ENCODE peak calls at places on chromosomes 4 and X, in eight cellular contexts. F, L, R, H, X, A, T and O are unnamed samples.

GRCh38 chr4:10806993-10807645 is 122.6 kb upstream of the CLNK start:
- DNase-seq in H (no peak), X (no peak), F (no peak), R (no peak), L (no peak), A (no peak), T (no peak), O (no peak)

GRCh38 chrX:122770581-122770980 is 413.5 kb upstream of the GRIA3 start:
- DNase-seq in A (no peak), X (no peak), H (no peak), L (no peak), F (no peak), R (no peak), T (no peak), O (no peak)

GRCh38 chr4:145014365-145014764 is 83.6 kb downstream of the ANAPC10 start:
- DNase-seq in L (no peak), X (no peak), H (no peak), R (no peak), T (no peak), F (no peak), A (no peak), O (no peak)

GRCh38 chrX:12118134-12118533 is 20.1 kb upstream of the FRMPD4 start:
- DNase-seq in T (no peak), X (no peak), R (no peak), L (no peak), F (no peak), A (no peak), H (no peak), O (no peak)

GRCh38 chr4:148574941-148575340 is 132.7 kb upstream of the NR3C2 start:
- DNase-seq in L (no peak), A (no peak), F (no peak), T (no peak), H (no peak), X (no peak), R (no peak), O (no peak)

GRCh38 chr4:12471193-12471592 is 1012.9 kb downstream of the RAB28 start:
- DNase-seq in F (no peak), A (no peak), T (no peak), H (no peak), R (no peak), X (no peak), L (no peak), O (no peak)

GRCh38 chr4:39706334-39706733 is 8.4 kb downstream of the UBE2K start:
- DNase-seq in L (no peak), T (peak), F (no peak), H (peak), A (no peak), X (no peak), R (no peak), O (no peak)

GRCh38 chr4:110904435-110905050 is 281.7 kb upstream of the PITX2 start:
- DNase-seq in A (no peak), R (no peak), F (no peak), L (no peak), H (peak), X (no peak), T (no peak), O (no peak)

GRCh38 chr4:8704632-8705031 is 112.1 kb downstream of the CPZ start:
- DNase-seq in L (no peak), R (peak), T (no peak), A (peak), F (no peak), X (no peak), H (no peak), O (no peak)

GRCh38 chr4:114598191-114599121 is at the start of gene UGT8:
- DNase-seq in R (peak), F (peak), L (peak), T (peak), H (no peak), A (peak), X (no peak), O (peak)

GRCh38 chr4:108166038-108166437 is 2.7 kb downstream of the LEF1 start:
- DNase-seq in A (no peak), T (no peak), H (no peak), F (peak), R (no peak), X (no peak), L (no peak), O (no peak)

GRCh38 chr4:6617246-6617645 is 23.2 kb upstream of the MRFAP1 start:
- DNase-seq in F (no peak), X (no peak), H (no peak), R (no peak), T (no peak), L (no peak), A (no peak), O (no peak)

GRCh38 chr4:176274441-176274840 is 5.4 kb upstream of the ASB5 start:
- DNase-seq in L (no peak), R (no peak), H (no peak), X (no peak), F (no peak), A (no peak), T (no peak), O (no peak)

GRCh38 chr4:26412381-26413372 is 77.6 kb downstream of the CCKAR start:
- DNase-seq in X (no peak), F (no peak), H (no peak), L (no peak), T (no peak), A (no peak), R (no peak), O (no peak)

GRCh38 chr4:26407466-26407865 is 82.8 kb downstream of the CCKAR start:
- DNase-seq in A (no peak), L (no peak), X (no peak), F (no peak), T (no peak), H (no peak), R (no peak), O (no peak)

GRCh38 chr4:26413595-26413994 is 76.7 kb downstream of the CCKAR start:
- DNase-seq in A (no peak), T (no peak), R (no peak), L (no peak), F (no peak), X (no peak), H (no peak), O (no peak)

GRCh38 chr4:26406346-26406975 is 83.8 kb downstream of the CCKAR start:
- DNase-seq in X (no peak), H (no peak), F (no peak), A (no peak), L (peak), R (no peak), T (peak), O (no peak)

GRCh38 chr4:26410385-26411293 is 79.6 kb downstream of the CCKAR start:
- DNase-seq in F (peak), X (peak), T (peak), R (no peak), H (no peak), A (no peak), L (peak), O (peak)
- TF ChIP-seq CTCF in F (peak), X (peak), T (peak), R (peak), H (peak), A (peak), L (peak), O (peak)

GRCh38 chrX:115649461-115650063 is 88.6 kb downstream of the PLS3 start:
- DNase-seq in H (no peak), T (no peak), R (no peak), A (no peak), F (no peak), X (no peak), L (no peak), O (no peak)

GRCh38 chrX:115650449-115650848 is 89.5 kb downstream of the PLS3 start:
- DNase-seq in H (peak), F (no peak), A (no peak), L (no peak), T (no peak), X (no peak), R (no peak), O (no peak)

GRCh38 chrX:115652221-115652620 is 91.2 kb downstream of the PLS3 start:
- DNase-seq in X (no peak), L (no peak), T (no peak), H (no peak), F (no peak), R (no peak), A (no peak), O (no peak)

GRCh38 chrX:115650916-115651315 is 89.9 kb downstream of the PLS3 start:
- DNase-seq in H (peak), R (peak), F (peak), X (peak), T (peak), A (no peak), L (peak), O (peak)
- TF ChIP-seq CTCF in H (peak), R (peak), F (peak), X (peak), T (peak), A (peak), L (peak), O (peak)

GRCh38 chrX:19545651-19546050 is 30.3 kb upstream of the MAP3K15 start:
- DNase-seq in A (no peak), R (no peak), X (no peak), T (no peak), L (no peak), F (no peak), H (no peak), O (no peak)
- TF ChIP-seq CTCF in A (no peak), R (no peak), X (no peak), T (no peak), L (no peak), F (no peak), H (no peak), O (no peak)

DNA sequence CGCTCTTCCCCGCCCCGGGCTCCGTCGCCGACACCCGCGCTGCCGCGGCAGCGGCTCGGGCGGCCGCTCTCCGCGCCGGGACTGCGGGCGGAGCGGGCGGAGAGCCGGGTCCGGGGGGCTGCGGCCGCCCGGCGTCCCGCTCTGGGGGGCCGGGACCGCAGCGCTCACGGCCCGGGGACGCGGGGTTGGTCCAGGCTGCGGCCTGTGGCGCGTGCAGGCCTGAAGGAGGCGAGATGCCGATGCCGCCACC is 492 bp downstream of the GALNT7 start:
- DNase-seq in T (no peak), L (no peak), H (no peak), A (no peak), X (no peak), R (no peak), F (no peak), O (no peak)
- TF ChIP-seq CTCF in T (peak), L (no peak), H (no peak), A (no peak), X (no peak), R (no peak), F (no peak), O (no peak)

GRCh38 chrX:30196322-30196721 is 19.0 kb upstream of the MAGEB2 start:
- DNase-seq in F (no peak), A (no peak), T (peak), L (peak), R (no peak), H (no peak), X (peak), O (no peak)
- TF ChIP-seq CTCF in F (peak), A (peak), T (no peak), L (no peak), R (no peak), H (no peak), X (peak), O (no peak)

DNA sequence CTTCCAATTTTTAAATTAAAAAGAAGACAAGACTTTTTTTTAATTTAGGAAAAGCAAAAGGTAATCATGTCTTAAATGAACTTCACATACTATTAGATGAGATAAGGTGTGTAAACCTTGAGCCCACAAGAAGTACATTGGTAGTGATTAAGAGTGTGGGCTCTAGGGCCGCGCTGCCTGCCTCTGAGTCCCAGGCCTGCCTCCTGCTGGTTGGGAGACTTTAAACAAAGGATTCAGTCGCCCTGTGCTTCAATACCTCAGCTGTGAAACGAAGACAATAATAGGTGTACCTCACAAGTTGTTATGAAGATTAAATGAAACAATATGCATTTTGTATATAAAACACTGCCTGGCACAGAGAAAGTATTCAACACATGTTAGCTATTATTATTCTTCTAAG is 95.9 kb upstream of the MYOZ2 start:
- DNase-seq in R (no peak), H (no peak), A (no peak), T (no peak), F (no peak), X (no peak), L (no peak), O (no peak)
- TF ChIP-seq CTCF in R (peak), H (no peak), A (peak), T (no peak), F (no peak), X (no peak), L (no peak), O (no peak)